ENCODE peak calls at places on chromosomes 6 and 20, in nine cellular contexts. R is stomach, U is heart left ventricle, O is uterus, Q is psoas muscle, P is upper lobe of right lung, I is pancreas, K is GM23338, N is cardiac muscle cell. A is an unnamed sample. For H3K4me1, the result is how much of the 10 kb centered on the place peaks cover.

GRCh38 chr6:125718109-125718508 is 31.3 kb upstream of the HEY2 start:
- DNase-seq in R (no peak), I (no peak), U (no peak), P (no peak), K (no peak), Q (no peak), O (no peak), N (no peak), A (no peak)

GRCh38 chr6:29887819-29888581 is 54.3 kb upstream of the HLA-A start:
- DNase-seq in N (peak), U (peak), P (peak), I (peak), O (peak), K (peak), R (peak), Q (peak), A (peak)

GRCh38 chr20:47417245-47418060 is 61.0 kb upstream of the ZMYND8 start:
- DNase-seq in N (no peak), I (no peak), O (no peak), Q (no peak), K (no peak), U (no peak), R (no peak), P (no peak), A (no peak)

GRCh38 chr6:4401408-4402367 is 266.3 kb upstream of the ECI2 start:
- DNase-seq in U (peak), O (peak), Q (peak), I (no peak), N (peak), R (no peak), K (no peak), P (no peak), A (peak)

GRCh38 chr20:846894-847278 is 13.4 kb downstream of the FAM110A start:
- DNase-seq in O (no peak), U (no peak), N (no peak), I (no peak), R (no peak), Q (no peak), K (no peak), P (peak), A (peak)

GRCh38 chr20:39004508-39004907 is 42.4 kb downstream of the DHX35 start:
- DNase-seq in P (peak), I (no peak), R (peak), Q (no peak), O (no peak), K (no peak), N (no peak), U (no peak), A (peak)

GRCh38 chr6:140897349-140897748 is 1235.4 kb upstream of the GJE1 start:
- DNase-seq in P (no peak), K (no peak), Q (no peak), N (no peak), R (no peak), I (no peak), U (no peak), O (no peak), A (no peak)

GRCh38 chr20:47647994-47648393 is 137.3 kb downstream of the SULF2 start:
- DNase-seq in P (no peak), O (no peak), N (no peak), Q (no peak), I (no peak), U (no peak), K (no peak), R (no peak), A (no peak)

GRCh38 chr6:124683507-124683906 is 278.7 kb upstream of the RNF217 start:
- DNase-seq in R (no peak), O (no peak), U (no peak), K (peak), I (no peak), Q (no peak), P (no peak), N (no peak), A (no peak)

GRCh38 chr6:80163754-80164187 is 57.3 kb downstream of the BCKDHB start:
- DNase-seq in K (peak), N (peak), R (no peak), O (no peak), U (no peak), Q (no peak), I (no peak), P (no peak), A (no peak)

GRCh38 chr6:139109558-139109957 is 25.3 kb upstream of the HECA start:
- DNase-seq in P (no peak), R (no peak), O (no peak), Q (no peak), U (no peak), K (peak), I (no peak), N (peak), A (peak)

GRCh38 chr20:51469578-51470520 is 72.7 kb downstream of the NFATC2 start:
- DNase-seq in U (no peak), O (no peak), R (no peak), I (no peak), P (no peak), Q (no peak), N (no peak), K (no peak), A (no peak)

GRCh38 chr20:62352402-62353288 is 14.5 kb downstream of the LAMA5 start:
- DNase-seq in R (peak), P (no peak), O (peak), K (no peak), Q (peak), I (peak), N (no peak), U (peak), A (peak)

GRCh38 chr6:144150673-144151009 is 324 bp downstream of the STX11 start:
- DNase-seq in K (peak), N (no peak), O (no peak), R (no peak), P (peak), Q (no peak), U (peak), I (no peak), A (peak)

GRCh38 chr20:47305667-47306066 is 50.8 kb downstream of the ZMYND8 start:
- DNase-seq in Q (no peak), N (peak), P (no peak), R (no peak), U (no peak), K (no peak), O (no peak), I (no peak), A (no peak)

GRCh38 chr20:5220334-5221077 is 93.7 kb downstream of the CDS2 start:
- DNase-seq in Q (no peak), P (no peak), R (no peak), U (no peak), K (no peak), N (no peak), O (no peak), I (no peak), A (no peak)

GRCh38 chr6:101534386-101534785 is 140.9 kb downstream of the GRIK2 start:
- DNase-seq in I (no peak), K (no peak), Q (no peak), U (no peak), R (no peak), N (no peak), P (no peak), O (no peak), A (no peak)

GRCh38 chr6:49030621-49031020 is 432.4 kb downstream of the MMUT start:
- DNase-seq in R (no peak), Q (no peak), K (no peak), P (no peak), I (no peak), U (no peak), N (peak), O (no peak), A (no peak)

GRCh38 chr20:33554914-33555420 is 65.1 kb downstream of the CBFA2T2 start:
- DNase-seq in Q (no peak), I (no peak), U (no peak), P (no peak), R (no peak), K (peak), O (no peak), N (peak), A (peak)

GRCh38 chr6:96657344-96657743 is 94.4 kb downstream of the FHL5 start:
- DNase-seq in O (no peak), N (no peak), Q (no peak), R (no peak), K (no peak), U (no peak), I (peak), P (no peak), A (no peak)

GRCh38 chr6:1079525-1079924 is 232.4 kb upstream of the FOXQ1 start:
- DNase-seq in K (no peak), N (peak), P (no peak), R (peak), Q (no peak), O (no peak), I (no peak), U (no peak), A (no peak)

GRCh38 chr20:8231038-8231437 is 99.0 kb downstream of the PLCB1 start:
- DNase-seq in P (no peak), N (no peak), R (no peak), I (no peak), O (no peak), K (no peak), Q (no peak), U (no peak), A (no peak)

GRCh38 chr20:8234580-8234979 is 102.5 kb downstream of the PLCB1 start:
- DNase-seq in R (no peak), U (no peak), P (no peak), N (no peak), K (no peak), I (no peak), O (no peak), Q (no peak), A (no peak)

GRCh38 chr20:8228315-8228714 is 96.2 kb downstream of the PLCB1 start:
- DNase-seq in P (no peak), Q (no peak), K (no peak), R (no peak), N (no peak), U (no peak), I (no peak), O (no peak), A (no peak)

GRCh38 chr20:8229090-8229489 is 97.0 kb downstream of the PLCB1 start:
- DNase-seq in K (no peak), R (no peak), O (no peak), Q (no peak), P (no peak), I (no peak), N (no peak), U (no peak), A (no peak)

GRCh38 chr20:8232332-8232731 is 100.3 kb downstream of the PLCB1 start:
- DNase-seq in U (no peak), O (no peak), K (no peak), R (no peak), N (no peak), P (no peak), I (no peak), Q (no peak), A (no peak)
- H3K4me1 ChIP-seq in U (under half), O (under half), K (under half), R (half or more), N (under half), P (under half), I (under half), Q (under half), A (under half)

GRCh38 chr6:74731204-74731603 is 474.6 kb downstream of the COL12A1 start:
- DNase-seq in U (no peak), P (no peak), N (peak), K (no peak), R (no peak), O (no peak), Q (no peak), I (no peak), A (no peak)
- H3K4me1 ChIP-seq in U (under half), P (under half), N (under half), K (under half), R (under half), O (under half), Q (under half), I (under half), A (under half)

GRCh38 chr6:158559895-158560786 is at the start of gene TMEM181:
- DNase-seq in K (peak), U (peak), R (peak), Q (peak), N (peak), O (peak), I (peak), P (peak), A (peak)

GRCh38 chr6:158559338-158559894 is 475 bp upstream of the TMEM181 start:
- DNase-seq in O (no peak), R (no peak), K (no peak), N (no peak), I (no peak), P (no peak), U (no peak), Q (no peak), A (no peak)

GRCh38 chr6:158561938-158562337 is 2.0 kb downstream of the TMEM181 start:
- DNase-seq in O (no peak), P (no peak), N (no peak), K (no peak), Q (no peak), U (no peak), I (no peak), R (no peak), A (no peak)

GRCh38 chr6:158561247-158561884 is 1.5 kb downstream of the TMEM181 start:
- DNase-seq in U (no peak), I (no peak), R (no peak), P (no peak), Q (no peak), O (no peak), N (no peak), K (no peak), A (no peak)

GRCh38 chr6:158560787-158561246 is 926 bp downstream of the TMEM181 start:
- DNase-seq in R (peak), N (no peak), K (peak), U (no peak), O (no peak), I (peak), Q (no peak), P (peak), A (no peak)
- H3K4me1 ChIP-seq in R (under half), N (under half), K (under half), U (under half), O (under half), I (under half), Q (under half), P (under half), A (under half)

GRCh38 chr20:54107600-54108393 is 37.4 kb upstream of the BCAS1 start:
- DNase-seq in N (no peak), I (no peak), P (no peak), K (no peak), Q (no peak), O (no peak), U (no peak), R (no peak), A (no peak)

GRCh38 chr20:54105653-54106052 is 35.3 kb upstream of the BCAS1 start:
- DNase-seq in R (no peak), I (no peak), U (no peak), Q (no peak), P (no peak), O (no peak), K (no peak), N (peak), A (no peak)

GRCh38 chr20:54108394-54108643 is 37.9 kb upstream of the BCAS1 start:
- DNase-seq in U (no peak), I (no peak), P (no peak), N (peak), R (no peak), K (no peak), O (no peak), Q (no peak), A (no peak)

GRCh38 chr20:54106162-54106561 is 35.8 kb upstream of the BCAS1 start:
- DNase-seq in R (no peak), N (no peak), U (no peak), K (no peak), Q (no peak), P (no peak), I (no peak), O (no peak), A (no peak)

GRCh38 chr20:54107181-54107580 is 36.8 kb upstream of the BCAS1 start:
- DNase-seq in R (no peak), N (no peak), U (no peak), O (no peak), I (no peak), K (no peak), P (no peak), Q (no peak), A (no peak)
- H3K4me1 ChIP-seq in R (under half), N (under half), U (under half), O (under half), I (under half), K (under half), P (under half), Q (under half), A (under half)

GRCh38 chr6:37206674-37207073 is 36.7 kb downstream of the PIM1 start:
- DNase-seq in U (no peak), Q (no peak), R (no peak), N (no peak), P (no peak), O (no peak), I (no peak), K (no peak), A (no peak)
- H3K4me1 ChIP-seq in U (under half), Q (under half), R (under half), N (under half), P (under half), O (under half), I (under half), K (under half), A (under half)

GRCh38 chr6:20210158-20210557 is 2.1 kb downstream of the MBOAT1 start:
- DNase-seq in P (no peak), K (no peak), I (no peak), R (no peak), U (no peak), Q (no peak), N (no peak), O (no peak), A (no peak)

GRCh38 chr6:20205722-20206154 is 6.5 kb downstream of the MBOAT1 start:
- DNase-seq in K (no peak), U (no peak), N (no peak), I (no peak), Q (no peak), R (no peak), P (no peak), O (peak), A (no peak)

GRCh38 chr6:20208687-20209378 is 3.4 kb downstream of the MBOAT1 start:
- DNase-seq in O (no peak), I (no peak), R (no peak), P (no peak), Q (no peak), U (no peak), N (peak), K (no peak), A (no peak)

GRCh38 chr6:20203561-20204528 is 8.4 kb downstream of the MBOAT1 start:
- DNase-seq in O (no peak), R (no peak), Q (no peak), K (no peak), P (no peak), U (no peak), I (no peak), N (no peak), A (no peak)

DNA sequence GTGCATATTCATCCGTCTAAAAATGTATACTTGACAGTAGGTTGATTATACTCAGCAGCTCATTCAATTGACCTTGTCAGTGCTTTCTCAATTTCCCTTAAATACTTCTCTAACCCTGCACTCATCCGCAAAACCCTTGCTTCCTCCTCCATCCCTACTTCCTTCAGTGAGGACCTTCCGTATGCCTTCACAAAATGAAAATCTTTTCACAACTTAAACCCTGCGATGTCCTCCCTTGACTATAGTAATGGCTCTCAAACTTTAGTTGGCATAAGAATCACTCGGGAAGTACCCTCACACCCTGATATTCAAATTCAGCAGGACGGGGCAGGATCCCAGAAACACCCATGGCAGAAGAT is 5.2 kb downstream of the MBOAT1 start:
- DNase-seq in N (no peak), O (no peak), R (no peak), I (no peak), K (no peak), U (no peak), P (no peak), Q (no peak), A (no peak)
- H3K4me1 ChIP-seq in N (under half), O (under half), R (half or more), I (under half), K (under half), U (under half), P (under half), Q (under half), A (under half)

A was measured in heart right ventricle.